ENCODE peak calls at places on chromosomes 7 and 10, in seven cellular contexts. M is omental fat pad; B is 8988T; A is activated naive CD8-positive, alpha-beta T cell treated with anti-CD3 and anti-CD28 coated beads for 36 hours; Z is tibial artery; H is hepatocyte; L is NCI-H1092. R is an unnamed sample.

GRCh38 chr10:59323036-59323459 is 39.3 kb downstream of the FAM13C start:
- DNase-seq in L (no peak), H (peak), M (no peak), Z (no peak), B (no peak), A (no peak), R (peak)

GRCh38 chr7:129073738-129074137 is 18.8 kb upstream of the TNPO3 start:
- DNase-seq in B (no peak), L (no peak), Z (no peak), H (no peak), M (no peak), A (no peak), R (no peak)

GRCh38 chr7:81665236-81665635 is 104.6 kb downstream of the HGF start:
- DNase-seq in L (no peak), Z (no peak), M (no peak), A (no peak), B (no peak), H (no peak), R (no peak)

GRCh38 chr7:953547-954327 is 743 bp downstream of the ADAP1 start:
- DNase-seq in Z (peak), B (peak), H (peak), L (no peak), A (peak), M (no peak), R (no peak)

GRCh38 chr7:91043181-91043580 is 221.1 kb upstream of the FZD1 start:
- DNase-seq in A (no peak), H (no peak), L (no peak), M (no peak), Z (no peak), B (no peak), R (no peak)

GRCh38 chr10:122435212-122435827 is 19.1 kb upstream of the ARMS2 start:
- DNase-seq in B (no peak), L (peak), H (peak), Z (no peak), M (no peak), A (no peak), R (no peak)

GRCh38 chr7:65749518-65749917 is 123.4 kb upstream of the VKORC1L1 start:
- DNase-seq in Z (no peak), L (no peak), M (no peak), H (no peak), A (no peak), B (no peak), R (no peak)

GRCh38 chr10:132548106-132548823 is 10.7 kb downstream of the INPP5A start:
- DNase-seq in M (no peak), Z (peak), B (no peak), L (no peak), A (no peak), H (no peak), R (no peak)

GRCh38 chr7:37408885-37409248 is 39.8 kb downstream of the ELMO1 start:
- DNase-seq in L (no peak), M (no peak), B (no peak), Z (no peak), A (no peak), H (no peak), R (no peak)

GRCh38 chr7:91082854-91083495 is 181.3 kb upstream of the FZD1 start:
- DNase-seq in Z (no peak), M (no peak), A (no peak), B (no peak), L (no peak), H (peak), R (no peak)

GRCh38 chr7:11217848-11218565 is 244.3 kb downstream of the PHF14 start:
- DNase-seq in M (no peak), H (no peak), A (no peak), L (no peak), Z (no peak), B (no peak), R (no peak)

GRCh38 chr10:104642001-104642270 is 846 bp downstream of the SORCS3 start:
- DNase-seq in H (no peak), B (no peak), Z (no peak), M (no peak), L (no peak), A (no peak), R (no peak)

GRCh38 chr10:8349610-8350249 is 295.2 kb downstream of the GATA3 start:
- DNase-seq in L (no peak), M (no peak), H (peak), Z (no peak), B (no peak), A (no peak), R (no peak)

GRCh38 chr10:84511106-84511505 is 182.7 kb downstream of the CCSER2 start:
- DNase-seq in L (no peak), H (no peak), B (no peak), M (no peak), A (no peak), Z (no peak), R (no peak)

GRCh38 chr7:7869036-7869435 is 99.6 kb upstream of the GLCCI1 start:
- DNase-seq in L (no peak), M (no peak), B (no peak), H (no peak), A (no peak), Z (no peak), R (peak)

GRCh38 chr7:75987805-75988630 is 6.4 kb downstream of the TMEM120A start:
- DNase-seq in M (no peak), B (no peak), L (no peak), Z (peak), A (no peak), H (no peak), R (no peak)

GRCh38 chr10:113179270-113179669 is 229.2 kb downstream of the TCF7L2 start:
- DNase-seq in L (no peak), M (no peak), A (no peak), B (no peak), Z (no peak), H (no peak), R (no peak)

R was measured in DMS153.